ENCODE peak calls at places on chromosomes 6 and 20, in six cellular contexts. C is ureter, K is GM04503, W is GM03348, J is iris pigment epithelial cell, A is pons. S is an unnamed sample.

GRCh38 chr6:30748301-30748769 is 4.0 kb upstream of the IER3 start:
- DNase-seq in K (no peak), A (no peak), J (no peak), W (no peak), C (no peak), S (peak)

GRCh38 chr20:56380375-56380774 is 11.6 kb downstream of the AURKA start:
- DNase-seq in W (no peak), K (no peak), A (no peak), J (peak), C (no peak), S (peak)

GRCh38 chr20:22495789-22496188 is 88.6 kb downstream of the FOXA2 start:
- DNase-seq in W (no peak), J (no peak), K (no peak), A (no peak), C (no peak), S (no peak)

GRCh38 chr20:57678340-57678739 is 31.5 kb downstream of the PMEPA1 start:
- DNase-seq in J (no peak), C (no peak), W (no peak), K (no peak), A (peak), S (no peak)

GRCh38 chr6:29419516-29419915 is 4.8 kb downstream of the OR12D1 start:
- DNase-seq in A (no peak), K (no peak), J (no peak), W (no peak), C (no peak), S (no peak)

GRCh38 chr6:169222126-169222525 is 31.5 kb downstream of the THBS2 start:
- DNase-seq in K (no peak), W (no peak), C (no peak), J (no peak), A (no peak), S (no peak)

GRCh38 chr6:143074670-143075318 is 14.1 kb downstream of the AIG1 start:
- DNase-seq in W (no peak), A (no peak), C (no peak), K (no peak), J (no peak), S (no peak)

GRCh38 chr6:156703719-156704118 is 73.5 kb upstream of the ARID1B start:
- DNase-seq in A (no peak), J (peak), C (no peak), K (no peak), W (no peak), S (peak)

GRCh38 chr20:24332956-24333355 is 136.5 kb upstream of the SYNDIG1 start:
- DNase-seq in J (no peak), K (no peak), C (no peak), A (no peak), W (no peak), S (no peak)

GRCh38 chr6:34791164-34791841 is 580 bp upstream of the BLTP3A start:
- DNase-seq in A (peak), J (no peak), W (peak), K (no peak), C (peak), S (peak)

GRCh38 chr6:20211037-20211940 is 980 bp downstream of the MBOAT1 start:
- DNase-seq in A (no peak), W (no peak), J (peak), C (peak), K (peak), S (peak)

GRCh38 chr6:93177451-93177850 is 241.9 kb downstream of the EPHA7 start:
- DNase-seq in A (no peak), W (no peak), J (no peak), C (no peak), K (no peak), S (no peak)

GRCh38 chr20:54668271-54669053 is 193.1 kb downstream of the DOK5 start:
- DNase-seq in A (no peak), J (peak), K (no peak), C (no peak), W (peak), S (peak)

GRCh38 chr6:160102399-160102798 is 19.2 kb upstream of the SLC22A1 start:
- DNase-seq in A (no peak), K (no peak), W (no peak), J (no peak), C (no peak), S (no peak)

GRCh38 chr6:142518761-142519160 is 217.0 kb downstream of the ADGRG6 start:
- DNase-seq in C (no peak), J (no peak), K (no peak), A (no peak), W (no peak), S (no peak)

GRCh38 chr20:3843490-3843889 is 3.1 kb upstream of the MAVS start:
- DNase-seq in K (no peak), W (no peak), C (no peak), A (no peak), J (peak), S (peak)

GRCh38 chr6:85250586-85251216 is 199.2 kb upstream of the NT5E start:
- DNase-seq in C (no peak), K (no peak), A (no peak), J (peak), W (peak), S (peak)

GRCh38 chr6:26105109-26105730 is 18.0 kb downstream of the HFE start:
- DNase-seq in A (no peak), K (no peak), W (no peak), C (no peak), J (no peak), S (no peak)

GRCh38 chr20:25623225-25623735 is 534 bp downstream of the NANP start:
- DNase-seq in K (no peak), W (peak), A (peak), J (peak), C (peak), S (peak)

GRCh38 chr6:39499053-39499452 is 176.6 kb upstream of the KCNK16 start:
- DNase-seq in A (no peak), J (no peak), C (no peak), K (no peak), W (no peak), S (no peak)

GRCh38 chr20:63693079-63693974 is 3.1 kb upstream of the TNFRSF6B start:
- DNase-seq in K (no peak), J (no peak), W (no peak), A (no peak), C (no peak), S (no peak)

GRCh38 chr6:43695078-43695966 is 7.7 kb upstream of the MRPS18A start:
- DNase-seq in K (no peak), C (no peak), W (no peak), A (no peak), J (no peak), S (no peak)

GRCh38 chr6:73519943-73520687 is 717 bp downstream of the EEF1A1 start:
- DNase-seq in A (peak), K (peak), C (peak), W (peak), J (peak), S (peak)

GRCh38 chr6:26158581-26159416 is 71.6 kb downstream of the HFE start:
- DNase-seq in J (peak), C (peak), A (peak), W (peak), K (no peak), S (peak)

GRCh38 chr6:13479206-13479797 is 8.1 kb downstream of the GFOD1 start:
- DNase-seq in C (no peak), J (no peak), K (no peak), W (no peak), A (no peak), S (no peak)

GRCh38 chr20:25292176-25292891 is 44.4 kb downstream of the PYGB start:
- DNase-seq in K (no peak), A (no peak), J (no peak), C (no peak), W (no peak), S (no peak)

GRCh38 chr20:29873946-29874345 is 1383.5 kb upstream of the DEFB115 start:
- DNase-seq in A (no peak), C (peak), K (no peak), W (no peak), J (peak), S (peak)

GRCh38 chr6:109187399-109188114 is 92.2 kb downstream of the CEP57L1 start:
- DNase-seq in A (peak), W (peak), K (no peak), J (peak), C (peak), S (peak)

GRCh38 chr6:34657307-34657978 is 39.1 kb downstream of the ILRUN start:
- DNase-seq in J (peak), W (peak), C (peak), A (peak), K (peak), S (peak)

GRCh38 chr6:44867561-44868334 is 460.4 kb upstream of the RUNX2 start:
- DNase-seq in A (no peak), J (no peak), C (no peak), K (no peak), W (no peak), S (no peak)

GRCh38 chr20:61839912-61840441 is 225.7 kb downstream of the TAF4 start:
- DNase-seq in K (no peak), W (no peak), A (no peak), C (no peak), J (no peak), S (no peak)

GRCh38 chr20:24755411-24755922 is 193.6 kb upstream of the CST7 start:
- DNase-seq in A (peak), J (no peak), K (no peak), C (no peak), W (no peak), S (no peak)

GRCh38 chr6:163198396-163198795 is 216.1 kb upstream of the QKI start:
- DNase-seq in J (no peak), W (no peak), C (no peak), A (no peak), K (no peak), S (no peak)

GRCh38 chr20:63957690-63958441 is 1.6 kb upstream of the UCKL1 start:
- DNase-seq in A (no peak), J (no peak), C (no peak), K (no peak), W (peak), S (no peak)

GRCh38 chr6:148221580-148221979 is 121.1 kb upstream of the SASH1 start:
- DNase-seq in C (no peak), K (no peak), W (no peak), J (peak), A (no peak), S (no peak)

GRCh38 chr6:147868493-147869222 is 360.2 kb downstream of the SAMD5 start:
- DNase-seq in J (peak), C (no peak), A (no peak), W (no peak), K (no peak), S (peak)

GRCh38 chr6:4516206-4516605 is 260.0 kb upstream of the CDYL start:
- DNase-seq in C (no peak), A (no peak), K (no peak), J (peak), W (no peak), S (no peak)

GRCh38 chr6:10505529-10505928 is 15.6 kb upstream of the GCNT2 start:
- DNase-seq in W (no peak), A (no peak), K (no peak), C (no peak), J (no peak), S (no peak)

S was measured in dermis blood vessel endothelial cell.